ENCODE peak calls at places on chromosome 14, in five cellular contexts. D, F, H, S and B are unnamed samples.

GRCh38 chr14:50854521-50854920 is 17.3 kb upstream of the ABHD12B start:
- DNase-seq in F (no peak), H (no peak), S (no peak), D (no peak), B (no peak)

GRCh38 chr14:41891624-41892023 is 284.9 kb downstream of the LRFN5 start:
- DNase-seq in F (no peak), S (no peak), H (no peak), D (no peak), B (no peak)

GRCh38 chr14:68979722-68980552 is 835 bp upstream of the ACTN1 start:
- DNase-seq in S (no peak), H (no peak), F (peak), D (no peak), B (no peak)

GRCh38 chr14:73861060-73861459 is 9.4 kb downstream of the PTGR2 start:
- DNase-seq in H (no peak), F (no peak), S (no peak), D (no peak), B (no peak)

GRCh38 chr14:50321009-50321660 is 9.0 kb downstream of the DMAC2L start:
- DNase-seq in F (peak), H (peak), D (peak), S (no peak), B (peak)

GRCh38 chr14:104844306-104845032 is 20.6 kb upstream of the CEP170B start:
- DNase-seq in S (no peak), D (no peak), H (no peak), F (no peak), B (no peak)

GRCh38 chr14:90555126-90556049 is 158.6 kb downstream of the CALM1 start:
- DNase-seq in H (no peak), F (no peak), S (no peak), D (no peak), B (no peak)

GRCh38 chr14:46344327-46344937 is 307.1 kb downstream of the RPL10L start:
- DNase-seq in F (peak), D (no peak), H (no peak), S (no peak), B (no peak)

GRCh38 chr14:100902295-100902694 is 1.2 kb downstream of the RTL1 start:
- DNase-seq in H (no peak), D (no peak), F (peak), S (no peak), B (no peak)

GRCh38 chr14:77542349-77543239 is 44.0 kb upstream of the ISM2 start:
- DNase-seq in D (no peak), H (no peak), F (no peak), S (no peak), B (no peak)

GRCh38 chr14:89443002-89443660 is 26.1 kb upstream of the FOXN3 start:
- DNase-seq in F (no peak), S (no peak), H (no peak), D (no peak), B (no peak)

GRCh38 chr14:101797785-101798342 is 36.4 kb downstream of the PPP2R5C start:
- DNase-seq in H (no peak), F (no peak), D (no peak), S (no peak), B (no peak)

GRCh38 chr14:93946104-93946503 is 19.0 kb downstream of the FAM181A start:
- DNase-seq in F (no peak), D (no peak), H (no peak), S (no peak), B (no peak)

GRCh38 chr14:24366664-24367505 is 1.1 kb upstream of the NFATC4 start:
- DNase-seq in S (no peak), F (peak), D (no peak), H (no peak), B (peak)

GRCh38 chr14:68520637-68521556 is 272.0 kb downstream of the ZFP36L1 start:
- DNase-seq in S (no peak), H (no peak), D (no peak), F (peak), B (no peak)

GRCh38 chr14:68549057-68549421 is 243.8 kb downstream of the ZFP36L1 start:
- DNase-seq in D (no peak), S (no peak), H (no peak), F (peak), B (no peak)

GRCh38 chr14:23000860-23001259 is 9.1 kb downstream of the C14orf93 start:
- DNase-seq in H (no peak), F (no peak), S (no peak), D (no peak), B (no peak)

GRCh38 chr14:79196216-79196615 is 1015.1 kb downstream of the DIO2 start:
- DNase-seq in H (no peak), S (no peak), D (no peak), F (no peak), B (no peak)

GRCh38 chr14:52012635-52013034 is 23.3 kb downstream of the RTRAF start:
- DNase-seq in S (no peak), F (no peak), H (no peak), D (no peak), B (no peak)

GRCh38 chr14:102772781-102773570 is 4.3 kb upstream of the TRAF3 start:
- DNase-seq in D (no peak), F (peak), S (no peak), H (no peak), B (no peak)

GRCh38 chr14:98194821-98195220 is 1077.2 kb downstream of the BCL11B start:
- DNase-seq in D (no peak), S (no peak), H (no peak), F (no peak), B (no peak)

GRCh38 chr14:33950320-33951182 is at the start of gene EGLN3:
- DNase-seq in F (peak), H (peak), S (no peak), D (peak), B (peak)

GRCh38 chr14:55781046-55781445 is 201.0 kb downstream of the KTN1 start:
- DNase-seq in H (no peak), D (no peak), S (no peak), F (no peak), B (no peak)

GRCh38 chr14:92603309-92604257 is 90.0 kb downstream of the RIN3 start:
- DNase-seq in D (peak), S (no peak), F (peak), H (peak), B (peak)

GRCh38 chr14:104633276-104633861 is 28.8 kb upstream of the TMEM179 start:
- DNase-seq in D (no peak), H (no peak), F (no peak), S (no peak), B (no peak)

GRCh38 chr14:75871181-75871880 is 110.5 kb downstream of the TGFB3 start:
- DNase-seq in D (no peak), H (no peak), S (no peak), F (no peak), B (no peak)